ENCODE peak calls at places on chromosomes 11 and 22, in four cellular contexts. P is prostate gland, D is keratinocyte, W is heart right ventricle. M is an unnamed sample.

GRCh38 chr11:7905961-7906429 is 25.1 kb downstream of the OR10A6 start:
- DNase-seq in P (peak), D (no peak), W (no peak), M (no peak)

GRCh38 chr11:120326845-120327281 is 1.8 kb downstream of the TLCD5 start:
- DNase-seq in P (no peak), D (no peak), W (no peak), M (no peak)

GRCh38 chr11:34938621-34939020 is 22.2 kb downstream of the PDHX start:
- DNase-seq in P (no peak), D (no peak), W (no peak), M (no peak)

GRCh38 chr11:39732002-39732401 is 1727.5 kb downstream of the LRRC4C start:
- DNase-seq in P (no peak), D (no peak), W (no peak), M (no peak)

GRCh38 chr22:36232715-36233401 is 6.5 kb downstream of the APOL2 start:
- DNase-seq in P (peak), D (no peak), W (no peak), M (no peak)

GRCh38 chr11:46698597-46698996 is 1.8 kb downstream of the ARHGAP1 start:
- DNase-seq in P (no peak), D (no peak), W (no peak), M (no peak)

GRCh38 chr11:128575956-128576340 is 11.4 kb downstream of the ETS1 start:
- DNase-seq in P (no peak), D (no peak), W (no peak), M (no peak)

GRCh38 chr11:23205156-23205871 is 345.0 kb upstream of the CCDC179 start:
- DNase-seq in P (no peak), D (no peak), W (no peak), M (no peak)

GRCh38 chr11:29300441-29300840 is 716.4 kb downstream of the KCNA4 start:
- DNase-seq in P (no peak), D (no peak), W (no peak), M (no peak)

GRCh38 chr22:44746061-44746789 is 6.2 kb upstream of the ARHGAP8 start:
- DNase-seq in P (no peak), D (no peak), W (no peak), M (no peak)

GRCh38 chr11:65717906-65718305 is 2.7 kb downstream of the RNASEH2C start:
- DNase-seq in P (no peak), D (no peak), W (no peak), M (no peak)

GRCh38 chr11:117610045-117610444 is 187.0 kb downstream of the DSCAML1 start:
- DNase-seq in P (no peak), D (peak), W (no peak), M (peak)

GRCh38 chr11:2686360-2687222 is 13.2 kb downstream of the KCNQ1OT1 start:
- DNase-seq in P (no peak), D (no peak), W (no peak), M (no peak)

GRCh38 chr22:30348837-30349236 is 7.9 kb downstream of the SF3A1 start:
- DNase-seq in P (no peak), D (no peak), W (no peak), M (no peak)

GRCh38 chr22:50621948-50622722 is 5.8 kb downstream of the ARSA start:
- DNase-seq in P (peak), D (no peak), W (no peak), M (peak)

GRCh38 chr11:73652856-73653559 is 6.6 kb downstream of the PLEKHB1 start:
- DNase-seq in P (no peak), D (no peak), W (no peak), M (no peak)

GRCh38 chr22:16594026-16594425 is 1.4 kb upstream of the CCT8L2 start:
- DNase-seq in P (no peak), D (no peak), W (no peak), M (no peak)

GRCh38 chr11:120147094-120147949 is 9.4 kb upstream of the TRIM29 start:
- DNase-seq in P (peak), D (no peak), W (no peak), M (no peak)

GRCh38 chr11:132088551-132088950 is 718.1 kb downstream of the NTM start:
- DNase-seq in P (no peak), D (no peak), W (no peak), M (no peak)

GRCh38 chr22:17110791-17111550 is 10.2 kb downstream of the TMEM121B start:
- DNase-seq in P (no peak), D (no peak), W (no peak), M (peak)

GRCh38 chr22:38314140-38314991 is 2.9 kb downstream of the CSNK1E start:
- DNase-seq in P (no peak), D (no peak), W (peak), M (no peak)

GRCh38 chr11:57458060-57458409 is 2.3 kb upstream of the RTN4RL2 start:
- DNase-seq in P (no peak), D (no peak), W (no peak), M (no peak)

GRCh38 chr11:38562562-38562961 is 1964.5 kb upstream of the RAG2 start:
- DNase-seq in P (no peak), D (no peak), W (no peak), M (no peak)

GRCh38 chr22:25485626-25486545 is 78.6 kb upstream of the GRK3 start:
- DNase-seq in P (no peak), D (no peak), W (no peak), M (no peak)

GRCh38 chr11:129750343-129751292 is 65.0 kb upstream of the TMEM45B start:
- DNase-seq in P (peak), D (no peak), W (peak), M (peak)

GRCh38 chr22:37273126-37273845 is 9.0 kb upstream of the CYTH4 start:
- DNase-seq in P (no peak), D (no peak), W (no peak), M (no peak)

GRCh38 chr11:62439785-62440602 is 21.2 kb downstream of the SCGB1A1 start:
- DNase-seq in P (no peak), D (no peak), W (peak), M (no peak)
- TF ChIP-seq CTCF in P (no peak), D (no peak), W (no peak), M (no peak)

DNA sequence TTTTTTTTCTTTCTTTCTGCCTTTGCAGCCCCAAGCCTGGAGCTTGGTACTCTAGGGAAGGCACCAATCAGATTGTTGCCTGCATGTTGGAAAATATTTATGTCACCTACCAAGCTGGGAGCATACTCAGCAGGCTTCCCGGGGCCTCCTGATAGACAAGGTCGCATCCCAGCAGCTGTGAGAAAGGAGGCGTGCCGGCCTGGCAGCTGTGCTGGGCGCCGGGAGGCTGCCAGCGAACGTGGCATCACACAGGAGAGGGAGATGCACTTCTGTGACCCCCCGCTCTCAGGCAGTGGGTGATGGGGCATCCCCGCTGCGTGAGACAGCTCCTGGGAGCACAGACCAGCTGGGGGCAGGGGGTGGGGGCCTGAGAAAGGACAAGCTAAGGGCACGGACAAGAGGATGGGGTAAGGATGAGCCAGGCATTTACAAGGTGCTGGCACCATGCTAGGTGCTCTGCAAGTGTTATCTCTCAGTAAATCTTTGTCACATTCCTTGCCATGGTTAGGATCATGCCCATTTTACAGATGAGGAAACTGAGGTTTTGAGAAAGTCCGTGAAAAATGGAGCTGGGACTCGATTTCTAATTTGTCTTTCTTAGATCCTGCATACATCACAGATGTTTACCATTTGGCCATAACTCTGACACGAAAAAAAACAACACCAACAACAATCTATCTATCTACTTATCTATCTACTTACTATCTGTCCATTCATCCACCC is 429.5 kb downstream of the MIAT start:
- DNase-seq in P (no peak), D (no peak), W (no peak), M (no peak)
- TF ChIP-seq CTCF in P (no peak), D (no peak), W (no peak), M (no peak)

GRCh38 chr11:83410605-83411565 is 124.7 kb upstream of the CCDC90B start:
- DNase-seq in P (peak), D (no peak), W (no peak), M (no peak)
- TF ChIP-seq CTCF in P (no peak), D (no peak), W (no peak), M (no peak)

DNA sequence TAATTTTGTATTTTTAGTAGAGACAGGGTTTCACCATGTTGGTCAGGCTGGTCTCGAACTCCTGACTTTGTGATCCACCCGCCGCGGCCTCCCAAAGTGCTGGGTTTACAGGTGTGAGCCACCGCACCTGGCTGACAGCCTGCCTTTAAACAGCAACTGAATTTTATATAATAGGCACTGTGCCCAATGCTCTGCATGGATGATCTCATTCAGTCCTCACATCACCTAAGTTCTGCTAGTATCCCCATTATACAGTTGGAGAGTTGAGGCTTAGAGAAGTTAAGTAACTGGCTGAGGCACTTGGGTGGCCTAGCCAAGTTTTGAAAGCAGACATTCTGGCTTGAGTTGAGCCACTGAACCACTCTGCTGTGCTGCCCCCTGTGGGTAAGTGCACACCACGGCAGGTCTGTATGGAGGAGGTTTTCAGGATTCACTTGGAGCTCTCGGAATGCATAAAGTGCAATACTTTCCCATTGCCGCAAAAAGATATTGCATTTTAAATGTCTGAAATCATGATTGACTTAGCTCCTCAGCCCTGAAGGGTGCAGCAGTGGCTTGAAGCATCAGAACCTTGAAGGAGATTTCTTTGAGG is 112.4 kb downstream of the LDLRAD3 start:
- DNase-seq in P (no peak), D (no peak), W (no peak), M (peak)
- TF ChIP-seq CTCF in P (no peak), D (peak), W (peak), M (peak)

GRCh38 chr11:19734171-19734570 is 21.5 kb downstream of the NAV2 start:
- DNase-seq in P (no peak), D (no peak), W (no peak), M (no peak)
- TF ChIP-seq CTCF in P (no peak), D (no peak), W (no peak), M (no peak)